ENCODE peak calls at places on chromosome 22, in eight cellular contexts. D is PC-3; P is stimulated activated CD8-positive, alpha-beta memory T cell treated with anti-CD3 and anti-CD28 coated beads, Interleukin-7, amount 100 ng/mL, for 24 hours; S is head of caudate nucleus; Q is adipocyte; O is NCI-H774; U is NB4; C is NCI-H748 treated with DMSO at 0.1 percent for 48 hours. V is an unnamed sample.
A peak's percentile ranks its signal among the peaks of the same experiment; 100 is the strongest.

GRCh38 chr22:34804588-34804987 is 261.4 kb upstream of the ISX start:
- DNase-seq in D (no peak), P (no peak), S (no peak), Q (no peak), O (no peak), U (peak; percentile 26), C (no peak), V (no peak)

GRCh38 chr22:47940211-47940610 is 1177.8 kb downstream of the TBC1D22A start:
- DNase-seq in D (no peak), P (no peak), S (no peak), Q (no peak), O (no peak), U (no peak), C (no peak), V (no peak)

GRCh38 chr22:46879083-46879482 is 116.6 kb downstream of the TBC1D22A start:
- DNase-seq in D (no peak), P (no peak), S (no peak), Q (no peak), O (no peak), U (peak; percentile 82), C (no peak), V (no peak)

GRCh38 chr22:19767427-19768380 is 7.1 kb downstream of the TBX1 start:
- DNase-seq in D (no peak), P (no peak), S (no peak), Q (no peak), O (no peak), U (no peak), C (no peak), V (no peak)

GRCh38 chr22:36884314-36885158 is 23.7 kb downstream of the NCF4 start:
- DNase-seq in D (no peak), P (no peak), S (no peak), Q (no peak), O (no peak), U (no peak), C (no peak), V (no peak)

GRCh38 chr22:48894804-48895250 is 932.8 kb downstream of the BRD1 start:
- DNase-seq in D (no peak), P (no peak), S (peak; percentile 14), Q (no peak), O (no peak), U (no peak), C (no peak), V (no peak)

GRCh38 chr22:46971141-46971775 is 208.8 kb downstream of the TBC1D22A start:
- DNase-seq in D (no peak), P (no peak), S (peak; percentile 61), Q (no peak), O (no peak), U (no peak), C (no peak), V (no peak)

GRCh38 chr22:30453731-30454510 is 17.9 kb downstream of the SEC14L3 start:
- DNase-seq in D (no peak), P (no peak), S (peak; percentile 44), Q (peak; percentile 36), O (no peak), U (peak; percentile 69), C (no peak), V (no peak)

GRCh38 chr22:28980326-28980725 is 81.3 kb downstream of the C22orf31 start:
- DNase-seq in D (no peak), P (no peak), S (no peak), Q (peak; percentile 39), O (no peak), U (no peak), C (no peak), V (no peak)

GRCh38 chr22:22711532-22711913 is 67.1 kb downstream of the GGTLC2 start:
- DNase-seq in D (no peak), P (no peak), S (no peak), Q (no peak), O (no peak), U (no peak), C (no peak), V (no peak)

GRCh38 chr22:27801616-27802388 is at the start of gene MN1:
- DNase-seq in D (no peak), P (peak; percentile 19), S (peak; percentile 86), Q (peak; percentile 78), O (no peak), U (no peak), C (no peak), V (peak; percentile 21)

GRCh38 chr22:24499706-24500105 is 4.6 kb downstream of the UPB1 start:
- DNase-seq in D (no peak), P (no peak), S (no peak), Q (no peak), O (no peak), U (no peak), C (no peak), V (no peak)

GRCh38 chr22:38862375-38863329 is 9.4 kb downstream of the CBX6 start:
- DNase-seq in D (no peak), P (no peak), S (no peak), Q (peak; percentile 27), O (no peak), U (no peak), C (no peak), V (no peak)

GRCh38 chr22:19988965-19989724 is 27.5 kb downstream of the ARVCF start:
- DNase-seq in D (no peak), P (no peak), S (no peak), Q (no peak), O (no peak), U (no peak), C (no peak), V (no peak)

GRCh38 chr22:32539631-32540449 is 65.2 kb downstream of the FBXO7 start:
- DNase-seq in D (no peak), P (no peak), S (no peak), Q (no peak), O (no peak), U (peak; percentile 19), C (no peak), V (no peak)